ENCODE peak calls at places on chromosome 21, in nine cellular contexts. M is foreskin fibroblast, K is GM13976, V is tibial nerve, H is Calu3, X is left lung, J is fibroblast of the aortic adventitia, I is hepatocyte, O is tibial artery. E is an unnamed sample.

GRCh38 chr21:36260802-36261201 is 59.2 kb upstream of the MORC3 start:
- DNase-seq in J (no peak), X (no peak), K (no peak), H (no peak), V (no peak), I (no peak), O (no peak), M (no peak), E (no peak)

GRCh38 chr21:36541721-36542139 is 61.8 kb upstream of the CLDN14 start:
- DNase-seq in J (no peak), X (no peak), V (no peak), H (no peak), I (no peak), K (peak; percentile 52), M (no peak), O (no peak), E (no peak)

GRCh38 chr21:36203603-36203889 is 46.9 kb downstream of the DOP1B start:
- DNase-seq in I (peak; percentile 81), X (no peak), V (no peak), K (peak; percentile 72), J (peak; percentile 78), O (no peak), M (peak; percentile 95), H (peak; percentile 49), E (no peak)

GRCh38 chr21:35528109-35529042 is 479.3 kb upstream of the RUNX1 start:
- DNase-seq in V (no peak), H (peak; percentile 4), X (peak; percentile 77), J (peak; percentile 17), O (no peak), M (no peak), K (peak; percentile 39), I (no peak), E (no peak)

GRCh38 chr21:35234725-35235124 is 185.6 kb upstream of the RUNX1 start:
- DNase-seq in H (no peak), K (no peak), O (no peak), I (no peak), V (no peak), J (no peak), X (no peak), M (no peak), E (no peak)

GRCh38 chr21:43343992-43344886 is 82.7 kb downstream of the SIK1 start:
- DNase-seq in I (peak; percentile 70), J (no peak), M (no peak), X (no peak), O (no peak), V (no peak), K (no peak), H (no peak), E (no peak)

GRCh38 chr21:35150562-35151226 is 101.6 kb upstream of the RUNX1 start:
- DNase-seq in K (no peak), I (no peak), V (no peak), X (no peak), J (peak; percentile 51), H (no peak), O (no peak), M (peak; percentile 54), E (no peak)

GRCh38 chr21:46549650-46550049 is 55.2 kb downstream of the S100B start:
- DNase-seq in H (no peak), X (no peak), J (no peak), V (no peak), O (no peak), M (no peak), K (no peak), I (no peak), E (peak; percentile 77)

GRCh38 chr21:36428789-36429671 is 43.8 kb downstream of the CHAF1B start:
- DNase-seq in J (no peak), M (peak; percentile 39), V (no peak), K (no peak), X (no peak), I (no peak), O (no peak), H (no peak), E (no peak)

GRCh38 chr21:34949499-34949898 is 99.6 kb downstream of the RUNX1 start:
- DNase-seq in V (no peak), X (no peak), O (no peak), K (no peak), M (no peak), H (no peak), J (no peak), I (no peak), E (no peak)

GRCh38 chr21:25107708-25108107 is 499.6 kb downstream of the MRPL39 start:
- DNase-seq in M (peak; percentile 43), I (no peak), H (no peak), J (peak; percentile 79), K (no peak), O (no peak), V (no peak), X (no peak), E (no peak)

GRCh38 chr21:33975548-33976081 is 60.0 kb upstream of the ATP5PO start:
- DNase-seq in V (no peak), X (no peak), I (peak; percentile 24), J (peak; percentile 13), M (peak; percentile 49), O (no peak), K (peak; percentile 77), H (peak; percentile 20), E (peak; percentile 75)

GRCh38 chr21:36981049-36981391 is 14.6 kb upstream of the HLCS start:
- DNase-seq in H (no peak), X (no peak), V (no peak), K (no peak), O (no peak), M (no peak), I (no peak), J (no peak), E (no peak)

GRCh38 chr21:43911015-43911934 is 46.3 kb downstream of the AGPAT3 start:
- DNase-seq in H (no peak), X (no peak), O (no peak), K (peak; percentile 17), J (no peak), I (peak; percentile 76), M (peak; percentile 38), V (no peak), E (no peak)

GRCh38 chr21:44006017-44006624 is 6.0 kb upstream of the TRAPPC10 start:
- DNase-seq in M (peak; percentile 93), O (peak; percentile 39), X (no peak), H (peak; percentile 47), V (no peak), K (no peak), J (peak; percentile 95), I (peak; percentile 62), E (no peak)

DNA sequence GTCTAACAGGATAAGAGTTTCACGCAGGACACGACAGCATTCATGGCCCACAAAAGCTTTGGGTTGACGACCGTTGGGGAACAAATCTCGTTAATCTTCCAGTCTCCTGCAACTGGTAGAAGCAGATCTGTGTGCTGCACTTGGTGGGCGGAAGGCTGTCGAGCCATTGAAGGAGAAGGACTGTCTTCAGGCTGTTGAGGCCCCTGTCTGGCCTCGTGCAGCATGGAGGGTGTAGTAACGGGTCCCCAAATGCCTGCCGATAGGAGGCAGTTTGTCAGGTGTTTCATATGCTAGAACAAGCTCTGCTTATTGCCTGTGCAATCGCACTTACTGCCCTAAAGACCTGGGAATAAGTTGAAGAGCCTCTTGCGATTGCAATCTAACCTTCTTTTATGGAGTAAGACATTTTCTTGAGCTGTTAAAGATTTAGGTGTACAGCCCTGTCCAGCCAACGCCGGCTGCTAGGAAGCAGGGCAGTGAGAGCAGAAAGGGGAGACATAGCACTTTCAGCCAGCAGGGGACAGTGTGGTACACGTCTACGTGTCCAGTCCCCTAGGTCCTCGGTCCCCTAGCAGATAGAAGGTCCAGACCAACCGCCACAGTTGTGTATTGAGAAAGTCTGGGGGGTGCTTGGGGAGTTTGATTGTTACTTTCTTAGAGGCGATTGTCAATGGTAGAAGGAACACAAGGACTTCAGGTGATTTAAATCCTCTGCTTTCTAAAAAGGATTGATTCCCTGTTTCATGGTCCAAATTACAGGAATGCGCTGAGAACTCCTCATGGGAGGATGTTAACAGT is 102.3 kb upstream of the TMPRSS2 start:
- DNase-seq in J (peak; percentile 67), H (peak; percentile 66), X (no peak), M (peak; percentile 68), K (peak; percentile 64), V (no peak), I (peak; percentile 79), O (peak; percentile 55), E (no peak)
- TF ChIP-seq CTCF in J (peak; percentile 91), H (peak; percentile 72), X (peak; percentile 75), M (peak; percentile 82), K (peak; percentile 59), V (peak; percentile 50), I (peak; percentile 59), O (peak; percentile 90), E (peak; percentile 71)

GRCh38 chr21:31142600-31142999 is 104.3 kb upstream of the KRTAP19-8 start:
- DNase-seq in O (no peak), K (no peak), H (no peak), J (no peak), V (no peak), X (no peak), I (no peak), M (no peak), E (no peak)
- TF ChIP-seq CTCF in O (no peak), K (no peak), H (no peak), J (no peak), V (no peak), X (no peak), I (no peak), M (no peak), E (no peak)

GRCh38 chr21:38668501-38668900 is 137.2 kb upstream of the ETS2 start:
- DNase-seq in X (no peak), V (no peak), O (no peak), K (no peak), H (no peak), J (no peak), I (no peak), M (no peak), E (peak; percentile 64)

GRCh38 chr21:38668067-38668466 is 137.7 kb upstream of the ETS2 start:
- DNase-seq in K (no peak), I (no peak), O (no peak), H (no peak), X (no peak), M (no peak), J (no peak), V (no peak), E (no peak)

GRCh38 chr21:38667466-38667865 is 138.3 kb upstream of the ETS2 start:
- DNase-seq in O (no peak), V (no peak), M (no peak), X (no peak), J (no peak), I (no peak), K (no peak), H (no peak), E (peak; percentile 72)

GRCh38 chr21:38671716-38672115 is 134.0 kb upstream of the ETS2 start:
- DNase-seq in J (peak; percentile 67), I (no peak), H (no peak), M (no peak), O (no peak), K (no peak), X (no peak), V (no peak), E (peak; percentile 17)

GRCh38 chr21:38669186-38669585 is 136.5 kb upstream of the ETS2 start:
- DNase-seq in X (no peak), K (no peak), I (peak; percentile 42), H (peak; percentile 15), J (peak; percentile 53), M (peak; percentile 30), V (no peak), O (no peak), E (peak; percentile 46)
- TF ChIP-seq CTCF in X (no peak), K (no peak), I (peak; percentile 49), H (no peak), J (peak; percentile 60), M (peak; percentile 48), V (no peak), O (peak; percentile 31), E (peak; percentile 60)

DNA sequence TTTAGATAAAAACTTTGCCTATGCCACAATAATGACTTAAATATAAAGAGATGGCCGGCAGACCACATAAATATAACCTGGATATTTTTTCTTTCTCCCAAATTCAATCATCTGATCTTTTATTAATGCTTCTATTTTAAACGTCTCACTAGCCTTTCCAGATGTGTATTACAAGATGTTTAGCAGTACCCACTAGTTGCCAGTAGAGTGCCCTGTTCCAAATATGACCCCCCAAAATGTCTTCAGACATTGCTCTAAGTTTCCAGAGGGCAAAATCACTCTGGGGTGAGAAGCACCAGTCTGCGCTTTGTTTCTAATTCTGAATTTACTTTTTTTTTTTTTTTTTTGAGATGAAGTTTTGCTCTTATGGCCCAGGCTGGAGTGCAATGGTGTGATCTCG is 268.1 kb downstream of the GRIK1 start:
- DNase-seq in O (no peak), M (no peak), J (no peak), I (no peak), H (no peak), K (no peak), X (no peak), V (no peak), E (no peak)
- TF ChIP-seq CTCF in O (no peak), M (no peak), J (no peak), I (no peak), H (no peak), K (no peak), X (no peak), V (no peak), E (no peak)